ENCODE peak calls at places on chromosomes 5 and 9, in five cellular contexts. One of them, this sample, is unnamed.

GRCh38 chr5:131379723-131380122 is 115.9 kb downstream of the CDC42SE2 start:
- DNase-seq in MCF 10A: no peak
- DNase-seq in tibial nerve: no peak
- DNase-seq in GM12878: peak; percentile 75
- DNase-seq in heart left ventricle: no peak
- DNase-seq in this sample: no peak

GRCh38 chr5:138573949-138574670 is 1.1 kb downstream of the HSPA9 start:
- DNase-seq in MCF 10A: no peak
- DNase-seq in tibial nerve: no peak
- DNase-seq in GM12878: no peak
- DNase-seq in heart left ventricle: no peak
- DNase-seq in this sample: no peak

GRCh38 chr5:159971038-159971437 is 37.9 kb upstream of the TTC1 start:
- DNase-seq in tibial nerve: no peak
- DNase-seq in MCF 10A: no peak
- DNase-seq in heart left ventricle: no peak
- DNase-seq in GM12878: no peak
- DNase-seq in this sample: no peak

GRCh38 chr5:31824886-31825774 is 186.2 kb downstream of the PDZD2 start:
- DNase-seq in heart left ventricle: no peak
- DNase-seq in GM12878: no peak
- DNase-seq in MCF 10A: peak; percentile 76
- DNase-seq in tibial nerve: peak; percentile 78
- DNase-seq in this sample: peak; percentile 46

GRCh38 chr5:1564182-1564748 is 40.5 kb upstream of the LPCAT1 start:
- DNase-seq in GM12878: no peak
- DNase-seq in MCF 10A: peak; percentile 79
- DNase-seq in tibial nerve: peak; percentile 19
- DNase-seq in heart left ventricle: peak; percentile 63
- DNase-seq in this sample: peak; percentile 80

GRCh38 chr5:107523019-107523680 is 147.6 kb downstream of the EFNA5 start:
- DNase-seq in heart left ventricle: no peak
- DNase-seq in tibial nerve: no peak
- DNase-seq in GM12878: no peak
- DNase-seq in MCF 10A: no peak
- DNase-seq in this sample: no peak

GRCh38 chr9:101907466-101907865 is 169.0 kb upstream of the GRIN3A start:
- DNase-seq in GM12878: no peak
- DNase-seq in MCF 10A: no peak
- DNase-seq in heart left ventricle: no peak
- DNase-seq in tibial nerve: no peak
- DNase-seq in this sample: no peak

GRCh38 chr9:115278241-115279035 is 160.5 kb upstream of the TNC start:
- DNase-seq in tibial nerve: no peak
- DNase-seq in MCF 10A: no peak
- DNase-seq in GM12878: no peak
- DNase-seq in heart left ventricle: no peak
- DNase-seq in this sample: no peak

GRCh38 chr9:131539223-131539923 is 6.0 kb upstream of the PRRT1B start:
- DNase-seq in GM12878: no peak
- DNase-seq in MCF 10A: no peak
- DNase-seq in heart left ventricle: no peak
- DNase-seq in tibial nerve: no peak
- DNase-seq in this sample: no peak

GRCh38 chr9:16310288-16311145 is 560.0 kb downstream of the BNC2 start:
- DNase-seq in MCF 10A: no peak
- DNase-seq in heart left ventricle: peak; percentile 62
- DNase-seq in GM12878: no peak
- DNase-seq in tibial nerve: no peak
- DNase-seq in this sample: no peak

GRCh38 chr5:87735918-87736317 is 323.2 kb upstream of the CCNH start:
- DNase-seq in heart left ventricle: no peak
- DNase-seq in MCF 10A: no peak
- DNase-seq in tibial nerve: no peak
- DNase-seq in GM12878: no peak
- DNase-seq in this sample: no peak

GRCh38 chr5:6703791-6704190 is 9.4 kb upstream of the TENT4A start:
- DNase-seq in MCF 10A: peak; percentile 30
- DNase-seq in heart left ventricle: no peak
- DNase-seq in GM12878: no peak
- DNase-seq in tibial nerve: no peak
- DNase-seq in this sample: no peak

GRCh38 chr5:14270212-14270702 is 127.1 kb downstream of the TRIO start:
- DNase-seq in GM12878: no peak
- DNase-seq in tibial nerve: peak; percentile 32
- DNase-seq in heart left ventricle: peak; percentile 80
- DNase-seq in MCF 10A: peak; percentile 70
- DNase-seq in this sample: peak; percentile 49

GRCh38 chr5:24539625-24540024 is 105.2 kb downstream of the CDH10 start:
- DNase-seq in MCF 10A: peak; percentile 46
- DNase-seq in GM12878: no peak
- DNase-seq in heart left ventricle: no peak
- DNase-seq in tibial nerve: no peak
- DNase-seq in this sample: no peak

GRCh38 chr9:79955300-79955699 is 383.5 kb downstream of the TLE4 start:
- DNase-seq in heart left ventricle: no peak
- DNase-seq in MCF 10A: no peak
- DNase-seq in tibial nerve: no peak
- DNase-seq in GM12878: no peak
- DNase-seq in this sample: no peak

GRCh38 chr5:59124983-59125960 is 542.4 kb downstream of the RAB3C start:
- DNase-seq in heart left ventricle: peak; percentile 30
- DNase-seq in tibial nerve: no peak
- DNase-seq in MCF 10A: no peak
- DNase-seq in GM12878: no peak
- DNase-seq in this sample: no peak

GRCh38 chr5:83540105-83540504 is 68.6 kb downstream of the VCAN start:
- DNase-seq in tibial nerve: no peak
- DNase-seq in GM12878: no peak
- DNase-seq in MCF 10A: no peak
- DNase-seq in heart left ventricle: peak; percentile 19
- DNase-seq in this sample: no peak

GRCh38 chr5:120678279-120678678 is 214.2 kb downstream of the PRR16 start:
- DNase-seq in GM12878: no peak
- DNase-seq in heart left ventricle: no peak
- DNase-seq in MCF 10A: no peak
- DNase-seq in tibial nerve: no peak
- DNase-seq in this sample: no peak

GRCh38 chr9:122226758-122227575 is 1.8 kb downstream of the LHX6 start:
- DNase-seq in MCF 10A: no peak
- DNase-seq in GM12878: no peak
- DNase-seq in tibial nerve: no peak
- DNase-seq in heart left ventricle: no peak
- DNase-seq in this sample: no peak

GRCh38 chr9:116174347-116174746 is 20.8 kb downstream of the PAPPA start:
- DNase-seq in heart left ventricle: no peak
- DNase-seq in GM12878: no peak
- DNase-seq in MCF 10A: peak; percentile 85
- DNase-seq in tibial nerve: no peak
- DNase-seq in this sample: no peak

GRCh38 chr9:95370064-95370463 is 52.6 kb upstream of the FANCC start:
- DNase-seq in heart left ventricle: no peak
- DNase-seq in tibial nerve: no peak
- DNase-seq in MCF 10A: no peak
- DNase-seq in GM12878: no peak
- DNase-seq in this sample: no peak

GRCh38 chr5:50751064-50751657 is 84.7 kb downstream of the PARP8 start:
- DNase-seq in GM12878: peak; percentile 27
- DNase-seq in tibial nerve: no peak
- DNase-seq in MCF 10A: peak; percentile 71
- DNase-seq in heart left ventricle: no peak
- DNase-seq in this sample: no peak

GRCh38 chr9:87160148-87161107 is 213.1 kb upstream of the GAS1 start:
- DNase-seq in tibial nerve: no peak
- DNase-seq in GM12878: no peak
- DNase-seq in MCF 10A: no peak
- DNase-seq in heart left ventricle: peak; percentile 68
- DNase-seq in this sample: no peak

GRCh38 chr5:34531736-34532135 is 124.4 kb upstream of the RAI14 start:
- DNase-seq in GM12878: no peak
- DNase-seq in tibial nerve: no peak
- DNase-seq in heart left ventricle: no peak
- DNase-seq in MCF 10A: no peak
- DNase-seq in this sample: no peak

DNA sequence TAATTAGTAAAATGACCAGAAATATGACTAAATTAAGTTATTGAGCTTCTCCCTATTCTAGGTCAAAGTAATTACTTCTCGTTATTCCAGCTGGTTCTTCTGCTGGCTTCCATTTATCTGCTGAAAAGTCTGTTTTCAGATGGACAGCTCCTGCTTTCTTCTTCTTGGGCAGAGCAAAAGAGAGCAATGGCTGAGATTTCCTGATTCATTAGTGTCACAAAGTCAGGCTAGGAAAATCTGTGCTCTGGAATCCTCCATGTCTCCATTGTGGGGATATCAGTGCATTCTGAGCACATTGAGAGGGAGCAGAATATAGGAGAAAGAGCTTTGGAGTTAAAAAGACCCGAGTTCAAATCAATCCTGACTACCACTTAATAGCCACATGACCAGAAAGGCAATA is 33.7 kb upstream of the NRG2 start:
- DNase-seq in heart left ventricle: no peak
- DNase-seq in MCF 10A: no peak
- DNase-seq in tibial nerve: no peak
- DNase-seq in GM12878: no peak
- DNase-seq in this sample: no peak
- TF ChIP-seq CTCF in heart left ventricle: no peak
- TF ChIP-seq CTCF in MCF 10A: no peak
- TF ChIP-seq CTCF in tibial nerve: no peak
- TF ChIP-seq CTCF in GM12878: no peak
- TF ChIP-seq CTCF in this sample: no peak

DNA sequence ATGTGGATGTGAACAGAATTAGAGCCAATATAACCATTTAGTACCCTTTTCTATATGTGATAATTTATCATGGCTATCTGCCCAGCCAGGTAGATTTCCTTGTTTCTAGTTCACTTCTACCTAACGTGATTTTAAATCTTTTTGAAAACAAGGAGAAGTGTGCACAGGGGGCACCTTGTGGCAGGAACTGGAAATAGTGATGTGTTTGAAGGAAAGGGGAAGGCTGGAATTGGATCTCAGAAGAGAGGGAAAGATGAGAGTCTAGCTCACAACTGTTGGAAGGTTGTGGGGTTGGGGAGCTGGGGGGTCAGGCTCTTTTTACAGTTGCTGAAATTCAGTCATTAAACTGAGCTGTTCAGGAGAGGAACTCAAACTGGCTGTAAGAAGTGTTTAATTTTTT is 219.5 kb downstream of the KCTD16 start:
- DNase-seq in MCF 10A: peak; percentile 44
- DNase-seq in heart left ventricle: no peak
- DNase-seq in tibial nerve: no peak
- DNase-seq in GM12878: no peak
- DNase-seq in this sample: no peak
- TF ChIP-seq CTCF in MCF 10A: peak; percentile 43
- TF ChIP-seq CTCF in heart left ventricle: no peak
- TF ChIP-seq CTCF in tibial nerve: no peak
- TF ChIP-seq CTCF in GM12878: no peak
- TF ChIP-seq CTCF in this sample: no peak

DNA sequence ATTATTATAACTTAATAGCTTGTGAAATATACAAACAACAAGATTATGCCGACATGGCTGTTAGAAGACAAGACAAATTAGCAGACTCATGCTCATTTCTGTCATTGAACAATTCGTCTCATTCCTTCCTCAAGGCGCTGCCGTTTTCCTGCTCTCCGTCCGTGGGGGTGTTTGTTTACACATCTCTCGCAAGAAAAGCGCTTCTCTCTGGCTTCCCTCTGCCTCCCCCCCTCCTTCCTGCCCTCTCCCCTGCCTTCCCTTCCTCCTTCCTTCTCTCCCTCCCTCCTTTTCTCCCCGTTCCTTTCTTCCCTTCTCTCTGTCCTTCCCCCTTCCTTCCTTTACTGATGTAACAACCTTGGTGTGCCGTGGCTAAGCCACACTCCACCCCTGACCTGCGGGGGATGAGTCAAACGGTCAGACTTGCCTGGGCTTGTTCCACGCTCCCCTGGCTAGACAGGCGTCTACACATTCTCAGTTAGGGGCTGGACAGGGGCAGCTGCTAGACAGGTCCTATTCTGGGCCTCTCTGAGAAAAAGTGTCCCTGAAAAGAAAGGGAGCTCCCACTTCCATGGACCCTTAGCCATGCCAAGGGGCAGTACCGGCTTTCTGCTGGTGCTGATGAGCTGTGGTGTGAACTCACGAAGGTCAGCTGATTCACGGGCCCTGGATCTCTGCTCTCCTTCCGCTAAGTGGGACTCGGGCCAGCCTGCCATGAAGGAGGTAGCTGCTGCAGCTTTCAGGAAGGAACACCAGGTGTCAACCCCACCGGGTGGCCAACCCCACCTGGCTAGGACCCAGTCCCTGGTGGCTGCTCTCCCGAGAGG is 32.0 kb upstream of the SPTLC1 start:
- DNase-seq in tibial nerve: no peak
- DNase-seq in GM12878: no peak
- DNase-seq in MCF 10A: peak; percentile 94
- DNase-seq in heart left ventricle: peak; percentile 68
- DNase-seq in this sample: no peak
- TF ChIP-seq CTCF in tibial nerve: no peak
- TF ChIP-seq CTCF in GM12878: no peak
- TF ChIP-seq CTCF in MCF 10A: peak; percentile 11
- TF ChIP-seq CTCF in heart left ventricle: no peak
- TF ChIP-seq CTCF in this sample: no peak

GRCh38 chr5:103487822-103488493 is 74.6 kb downstream of the NUDT12 start:
- DNase-seq in GM12878: peak; percentile 36
- DNase-seq in heart left ventricle: no peak
- DNase-seq in MCF 10A: no peak
- DNase-seq in tibial nerve: no peak
- DNase-seq in this sample: no peak

GRCh38 chr5:103490340-103490739 is 72.2 kb downstream of the NUDT12 start:
- DNase-seq in MCF 10A: no peak
- DNase-seq in tibial nerve: no peak
- DNase-seq in GM12878: no peak
- DNase-seq in heart left ventricle: no peak
- DNase-seq in this sample: no peak

GRCh38 chr5:103489293-103489692 is 73.3 kb downstream of the NUDT12 start:
- DNase-seq in MCF 10A: no peak
- DNase-seq in tibial nerve: no peak
- DNase-seq in heart left ventricle: no peak
- DNase-seq in GM12878: no peak
- DNase-seq in this sample: no peak

DNA sequence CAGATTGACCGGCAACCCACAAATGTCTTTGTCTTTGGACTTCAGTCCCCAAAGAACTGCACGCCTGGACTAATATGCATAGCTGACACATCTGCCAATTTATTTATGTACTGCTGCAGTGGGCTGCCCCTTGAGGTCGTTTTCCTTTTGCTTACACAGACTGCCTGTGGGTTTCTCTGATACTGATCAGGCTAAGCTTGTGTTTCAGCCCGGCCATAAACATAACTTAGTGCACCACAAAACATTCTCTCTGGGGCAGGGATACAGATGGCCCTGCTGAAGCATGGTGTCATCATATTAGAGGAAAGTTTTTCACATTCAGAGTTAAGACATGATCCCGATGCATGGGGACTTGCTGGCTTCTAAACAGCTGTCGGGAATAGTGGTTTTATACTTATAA is 75.3 kb downstream of the NUDT12 start:
- DNase-seq in heart left ventricle: no peak
- DNase-seq in MCF 10A: no peak
- DNase-seq in tibial nerve: no peak
- DNase-seq in GM12878: no peak
- DNase-seq in this sample: no peak
- TF ChIP-seq CTCF in heart left ventricle: no peak
- TF ChIP-seq CTCF in MCF 10A: no peak
- TF ChIP-seq CTCF in tibial nerve: no peak
- TF ChIP-seq CTCF in GM12878: no peak
- TF ChIP-seq CTCF in this sample: no peak